ENCODE peak calls at places on chromosome 11, in six cellular contexts. One of them, this sample, is unnamed.

GRCh38 chr11:44372989-44373388 is 63.0 kb upstream of the ALX4 start:
- DNase-seq in cardiac fibroblast: no peak
- DNase-seq in esophagus muscularis mucosa: no peak
- DNase-seq in cardiac muscle cell: no peak
- DNase-seq in fibroblast of pulmonary artery: no peak
- DNase-seq in AG04450: no peak
- DNase-seq in this sample: peak; percentile 2

GRCh38 chr11:35305670-35306382 is 113.5 kb downstream of the SLC1A2 start:
- DNase-seq in cardiac fibroblast: peak; percentile 70
- DNase-seq in esophagus muscularis mucosa: no peak
- DNase-seq in cardiac muscle cell: peak; percentile 74
- DNase-seq in fibroblast of pulmonary artery: peak; percentile 69
- DNase-seq in AG04450: no peak
- DNase-seq in this sample: peak; percentile 68

GRCh38 chr11:62601114-62601363 is 626 bp downstream of the MTA2 start:
- DNase-seq in cardiac fibroblast: no peak
- DNase-seq in esophagus muscularis mucosa: no peak
- DNase-seq in cardiac muscle cell: peak; percentile 41
- DNase-seq in fibroblast of pulmonary artery: peak; percentile 18
- DNase-seq in AG04450: no peak
- DNase-seq in this sample: peak; percentile 28

GRCh38 chr11:43135966-43136534 is 175.7 kb upstream of the API5 start:
- DNase-seq in cardiac fibroblast: no peak
- DNase-seq in esophagus muscularis mucosa: no peak
- DNase-seq in cardiac muscle cell: no peak
- DNase-seq in fibroblast of pulmonary artery: no peak
- DNase-seq in AG04450: no peak
- DNase-seq in this sample: no peak

GRCh38 chr11:72528121-72528520 is 93.8 kb upstream of the CLPB start:
- DNase-seq in cardiac fibroblast: no peak
- DNase-seq in esophagus muscularis mucosa: no peak
- DNase-seq in cardiac muscle cell: no peak
- DNase-seq in fibroblast of pulmonary artery: no peak
- DNase-seq in AG04450: no peak
- DNase-seq in this sample: no peak

GRCh38 chr11:134152692-134153091 is 71.1 kb downstream of the NCAPD3 start:
- DNase-seq in cardiac fibroblast: no peak
- DNase-seq in esophagus muscularis mucosa: no peak
- DNase-seq in cardiac muscle cell: no peak
- DNase-seq in fibroblast of pulmonary artery: no peak
- DNase-seq in AG04450: no peak
- DNase-seq in this sample: no peak

GRCh38 chr11:47886096-47886495 is 37.9 kb upstream of the NUP160 start:
- DNase-seq in cardiac fibroblast: peak; percentile 90
- DNase-seq in esophagus muscularis mucosa: no peak
- DNase-seq in cardiac muscle cell: peak; percentile 87
- DNase-seq in fibroblast of pulmonary artery: peak; percentile 84
- DNase-seq in AG04450: peak; percentile 38
- DNase-seq in this sample: peak; percentile 87

GRCh38 chr11:111530091-111530490 is 10.4 kb upstream of the LAYN start:
- DNase-seq in cardiac fibroblast: peak; percentile 26
- DNase-seq in esophagus muscularis mucosa: no peak
- DNase-seq in cardiac muscle cell: peak; percentile 52
- DNase-seq in fibroblast of pulmonary artery: no peak
- DNase-seq in AG04450: no peak
- DNase-seq in this sample: peak; percentile 59

GRCh38 chr11:9905562-9905961 is 241.7 kb downstream of the SWAP70 start:
- DNase-seq in cardiac fibroblast: no peak
- DNase-seq in esophagus muscularis mucosa: no peak
- DNase-seq in cardiac muscle cell: no peak
- DNase-seq in fibroblast of pulmonary artery: peak; percentile 17
- DNase-seq in AG04450: no peak
- DNase-seq in this sample: no peak

GRCh38 chr11:18599739-18600230 is at the start of gene MISFA:
- DNase-seq in cardiac fibroblast: peak; percentile 23
- DNase-seq in esophagus muscularis mucosa: no peak
- DNase-seq in cardiac muscle cell: peak; percentile 27
- DNase-seq in fibroblast of pulmonary artery: no peak
- DNase-seq in AG04450: no peak
- DNase-seq in this sample: no peak

GRCh38 chr11:9625158-9625557 is 38.7 kb upstream of the SWAP70 start:
- DNase-seq in cardiac fibroblast: peak; percentile 16
- DNase-seq in esophagus muscularis mucosa: no peak
- DNase-seq in cardiac muscle cell: no peak
- DNase-seq in fibroblast of pulmonary artery: no peak
- DNase-seq in AG04450: no peak
- DNase-seq in this sample: no peak

GRCh38 chr11:74325649-74326645 is 14.5 kb upstream of the P4HA3 start:
- DNase-seq in cardiac fibroblast: peak; percentile 98
- DNase-seq in esophagus muscularis mucosa: peak; percentile 93
- DNase-seq in cardiac muscle cell: peak; percentile 96
- DNase-seq in fibroblast of pulmonary artery: peak; percentile 95
- DNase-seq in AG04450: peak; percentile 70
- DNase-seq in this sample: peak; percentile 87

GRCh38 chr11:83734120-83734519 is 448.0 kb upstream of the CCDC90B start:
- DNase-seq in cardiac fibroblast: no peak
- DNase-seq in esophagus muscularis mucosa: no peak
- DNase-seq in cardiac muscle cell: no peak
- DNase-seq in fibroblast of pulmonary artery: no peak
- DNase-seq in AG04450: no peak
- DNase-seq in this sample: no peak

GRCh38 chr11:76824083-76824939 is 36.4 kb upstream of the ACER3 start:
- DNase-seq in cardiac fibroblast: peak; percentile 67
- DNase-seq in esophagus muscularis mucosa: no peak
- DNase-seq in cardiac muscle cell: peak; percentile 55
- DNase-seq in fibroblast of pulmonary artery: peak; percentile 84
- DNase-seq in AG04450: no peak
- DNase-seq in this sample: no peak

GRCh38 chr11:29161216-29161615 is 855.6 kb downstream of the KCNA4 start:
- DNase-seq in cardiac fibroblast: no peak
- DNase-seq in esophagus muscularis mucosa: no peak
- DNase-seq in cardiac muscle cell: no peak
- DNase-seq in fibroblast of pulmonary artery: peak; percentile 36
- DNase-seq in AG04450: no peak
- DNase-seq in this sample: peak; percentile 19

GRCh38 chr11:76770642-76771445 is 12.3 kb upstream of the TSKU start:
- DNase-seq in cardiac fibroblast: peak; percentile 67
- DNase-seq in esophagus muscularis mucosa: peak; percentile 94
- DNase-seq in cardiac muscle cell: peak; percentile 77
- DNase-seq in fibroblast of pulmonary artery: peak; percentile 79
- DNase-seq in AG04450: peak; percentile 97
- DNase-seq in this sample: peak; percentile 96

GRCh38 chr11:26715133-26715532 is 6.7 kb downstream of the SLC5A12 start:
- DNase-seq in cardiac fibroblast: no peak
- DNase-seq in esophagus muscularis mucosa: no peak
- DNase-seq in cardiac muscle cell: no peak
- DNase-seq in fibroblast of pulmonary artery: no peak
- DNase-seq in AG04450: no peak
- DNase-seq in this sample: no peak

GRCh38 chr11:87180743-87181142 is 143.0 kb downstream of the TMEM135 start:
- DNase-seq in cardiac fibroblast: peak; percentile 77
- DNase-seq in esophagus muscularis mucosa: no peak
- DNase-seq in cardiac muscle cell: peak; percentile 73
- DNase-seq in fibroblast of pulmonary artery: peak; percentile 68
- DNase-seq in AG04450: no peak
- DNase-seq in this sample: peak; percentile 50

GRCh38 chr11:70643642-70644041 is 245.3 kb downstream of the CTTN start:
- DNase-seq in cardiac fibroblast: no peak
- DNase-seq in esophagus muscularis mucosa: no peak
- DNase-seq in cardiac muscle cell: no peak
- DNase-seq in fibroblast of pulmonary artery: no peak
- DNase-seq in AG04450: no peak
- DNase-seq in this sample: no peak

GRCh38 chr11:13535819-13536218 is 40.0 kb upstream of the PTH start:
- DNase-seq in cardiac fibroblast: peak; percentile 1
- DNase-seq in esophagus muscularis mucosa: no peak
- DNase-seq in cardiac muscle cell: no peak
- DNase-seq in fibroblast of pulmonary artery: peak; percentile 2
- DNase-seq in AG04450: no peak
- DNase-seq in this sample: peak; percentile 5

GRCh38 chr11:122754553-122755322 is 83.6 kb upstream of the CRTAM start:
- DNase-seq in cardiac fibroblast: no peak
- DNase-seq in esophagus muscularis mucosa: no peak
- DNase-seq in cardiac muscle cell: peak; percentile 30
- DNase-seq in fibroblast of pulmonary artery: peak; percentile 35
- DNase-seq in AG04450: no peak
- DNase-seq in this sample: peak; percentile 50

GRCh38 chr11:83115551-83115950 is 41.4 kb upstream of the PCF11 start:
- DNase-seq in cardiac fibroblast: no peak
- DNase-seq in esophagus muscularis mucosa: no peak
- DNase-seq in cardiac muscle cell: no peak
- DNase-seq in fibroblast of pulmonary artery: no peak
- DNase-seq in AG04450: no peak
- DNase-seq in this sample: peak; percentile 20

GRCh38 chr11:129428027-129428426 is 52.4 kb downstream of the BARX2 start:
- DNase-seq in cardiac fibroblast: no peak
- DNase-seq in esophagus muscularis mucosa: no peak
- DNase-seq in cardiac muscle cell: no peak
- DNase-seq in fibroblast of pulmonary artery: no peak
- DNase-seq in AG04450: no peak
- DNase-seq in this sample: no peak

GRCh38 chr11:96314326-96315050 is 28.5 kb downstream of the MAML2 start:
- DNase-seq in cardiac fibroblast: peak; percentile 69
- DNase-seq in esophagus muscularis mucosa: no peak
- DNase-seq in cardiac muscle cell: peak; percentile 61
- DNase-seq in fibroblast of pulmonary artery: peak; percentile 75
- DNase-seq in AG04450: no peak
- DNase-seq in this sample: peak; percentile 74

GRCh38 chr11:15113381-15113780 is 1.3 kb upstream of the INSC start:
- DNase-seq in cardiac fibroblast: no peak
- DNase-seq in esophagus muscularis mucosa: peak; percentile 86
- DNase-seq in cardiac muscle cell: no peak
- DNase-seq in fibroblast of pulmonary artery: no peak
- DNase-seq in AG04450: no peak
- DNase-seq in this sample: no peak

GRCh38 chr11:71265559-71266092 is 13.2 kb upstream of the SHANK2 start:
- DNase-seq in cardiac fibroblast: no peak
- DNase-seq in esophagus muscularis mucosa: no peak
- DNase-seq in cardiac muscle cell: no peak
- DNase-seq in fibroblast of pulmonary artery: no peak
- DNase-seq in AG04450: no peak
- DNase-seq in this sample: no peak

GRCh38 chr11:126992804-126993111 is 7.8 kb downstream of the KIRREL3 start:
- DNase-seq in cardiac fibroblast: peak; percentile 50
- DNase-seq in esophagus muscularis mucosa: no peak
- DNase-seq in cardiac muscle cell: peak; percentile 53
- DNase-seq in fibroblast of pulmonary artery: peak; percentile 69
- DNase-seq in AG04450: peak; percentile 82
- DNase-seq in this sample: peak; percentile 22

GRCh38 chr11:126990716-126991480 is 9.7 kb downstream of the KIRREL3 start:
- DNase-seq in cardiac fibroblast: peak; percentile 10
- DNase-seq in esophagus muscularis mucosa: no peak
- DNase-seq in cardiac muscle cell: no peak
- DNase-seq in fibroblast of pulmonary artery: peak; percentile 6
- DNase-seq in AG04450: no peak
- DNase-seq in this sample: no peak

GRCh38 chr11:126989942-126990715 is 10.4 kb downstream of the KIRREL3 start:
- DNase-seq in cardiac fibroblast: peak; percentile 71
- DNase-seq in esophagus muscularis mucosa: no peak
- DNase-seq in cardiac muscle cell: peak; percentile 73
- DNase-seq in fibroblast of pulmonary artery: peak; percentile 68
- DNase-seq in AG04450: peak; percentile 46
- DNase-seq in this sample: peak; percentile 66

GRCh38 chr11:126992065-126992803 is 8.3 kb downstream of the KIRREL3 start:
- DNase-seq in cardiac fibroblast: peak; percentile 75
- DNase-seq in esophagus muscularis mucosa: no peak
- DNase-seq in cardiac muscle cell: peak; percentile 84
- DNase-seq in fibroblast of pulmonary artery: peak; percentile 87
- DNase-seq in AG04450: peak; percentile 90
- DNase-seq in this sample: peak; percentile 18

GRCh38 chr11:126991596-126991995 is 9.0 kb downstream of the KIRREL3 start:
- DNase-seq in cardiac fibroblast: peak; percentile 12
- DNase-seq in esophagus muscularis mucosa: no peak
- DNase-seq in cardiac muscle cell: peak; percentile 10
- DNase-seq in fibroblast of pulmonary artery: peak; percentile 17
- DNase-seq in AG04450: no peak
- DNase-seq in this sample: no peak
- H3K4me3 ChIP-seq in cardiac fibroblast: no peak overlapping the region
- H3K4me3 ChIP-seq in esophagus muscularis mucosa: no peak overlapping the region
- H3K4me3 ChIP-seq in cardiac muscle cell: no peak overlapping the region
- H3K4me3 ChIP-seq in fibroblast of pulmonary artery: no peak overlapping the region
- H3K4me3 ChIP-seq in AG04450: peak overlapping the region; percentile 3
- H3K4me3 ChIP-seq in this sample: no peak overlapping the region

DNA sequence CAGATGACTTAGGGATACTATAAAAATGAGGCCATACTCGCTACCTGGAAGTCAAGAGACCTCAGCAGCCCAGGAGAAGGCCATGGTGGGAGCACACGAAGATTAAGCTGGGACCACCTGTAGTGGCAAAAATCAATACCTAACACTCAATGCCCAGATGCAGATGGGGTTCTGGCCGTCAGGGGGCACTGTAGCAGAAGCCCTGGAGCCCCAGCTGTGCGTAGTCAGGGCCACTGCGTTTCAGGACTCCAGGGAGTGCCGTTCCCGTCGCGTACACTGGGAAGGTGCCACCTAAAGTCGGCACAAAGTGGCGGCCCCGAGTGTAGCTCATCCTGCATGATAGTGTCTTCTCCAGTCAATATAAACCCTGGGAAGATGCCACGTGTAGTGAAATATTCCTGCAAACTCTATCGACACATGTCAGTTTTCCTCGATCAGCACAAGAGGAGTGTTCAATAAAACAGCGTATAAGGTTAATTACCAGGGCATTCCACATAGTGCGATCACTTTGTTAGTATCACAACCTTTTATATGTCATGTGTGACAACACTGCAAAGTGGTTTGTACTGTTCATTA is 123.7 kb upstream of the NTM start:
- DNase-seq in cardiac fibroblast: no peak
- DNase-seq in esophagus muscularis mucosa: peak; percentile 81
- DNase-seq in cardiac muscle cell: peak; percentile 19
- DNase-seq in fibroblast of pulmonary artery: no peak
- DNase-seq in AG04450: no peak
- DNase-seq in this sample: no peak
- TF ChIP-seq CTCF in cardiac fibroblast: peak; percentile 6
- TF ChIP-seq CTCF in esophagus muscularis mucosa: no peak
- TF ChIP-seq CTCF in cardiac muscle cell: peak; percentile 57
- TF ChIP-seq CTCF in fibroblast of pulmonary artery: peak; percentile 11
- TF ChIP-seq CTCF in AG04450: peak; percentile 24
- TF ChIP-seq CTCF in this sample: peak; percentile 16

GRCh38 chr11:64060861-64061444 is 25.2 kb downstream of the FLRT1 start:
- DNase-seq in cardiac fibroblast: peak; percentile 39
- DNase-seq in esophagus muscularis mucosa: no peak
- DNase-seq in cardiac muscle cell: peak; percentile 38
- DNase-seq in fibroblast of pulmonary artery: peak; percentile 14
- DNase-seq in AG04450: no peak
- DNase-seq in this sample: peak; percentile 12
- H3K4me3 ChIP-seq in cardiac fibroblast: peak overlapping the region; percentile 45
- H3K4me3 ChIP-seq in esophagus muscularis mucosa: peak overlapping the region; percentile 58
- H3K4me3 ChIP-seq in cardiac muscle cell: peak overlapping the region; percentile 22
- H3K4me3 ChIP-seq in fibroblast of pulmonary artery: peak overlapping the region; percentile 47
- H3K4me3 ChIP-seq in AG04450: peak overlapping the region; percentile 55
- H3K4me3 ChIP-seq in this sample: peak overlapping the region; percentile 47

DNA sequence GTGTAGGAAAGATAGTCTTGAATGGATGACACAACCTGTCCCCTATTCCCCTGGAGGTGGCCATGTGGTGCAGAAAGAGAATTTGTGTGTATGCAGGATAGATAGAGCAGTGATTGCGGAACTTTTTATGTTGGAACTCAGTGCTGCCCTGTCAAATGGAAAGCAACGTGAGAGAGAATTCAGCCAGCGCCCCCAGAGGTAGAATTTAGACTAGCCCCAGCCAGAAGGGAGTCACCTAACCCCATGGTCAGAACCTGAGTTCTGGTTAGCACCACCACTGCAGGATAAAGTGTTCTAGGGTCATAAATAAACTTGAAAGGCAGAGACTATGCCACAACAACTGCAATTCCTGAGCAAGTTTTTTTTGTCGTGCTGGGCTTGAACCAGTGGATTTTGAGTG is 152.9 kb upstream of the GRIA4 start:
- DNase-seq in cardiac fibroblast: no peak
- DNase-seq in esophagus muscularis mucosa: no peak
- DNase-seq in cardiac muscle cell: no peak
- DNase-seq in fibroblast of pulmonary artery: no peak
- DNase-seq in AG04450: no peak
- DNase-seq in this sample: peak; percentile 2
- TF ChIP-seq CTCF in cardiac fibroblast: peak; percentile 25
- TF ChIP-seq CTCF in esophagus muscularis mucosa: no peak
- TF ChIP-seq CTCF in cardiac muscle cell: no peak
- TF ChIP-seq CTCF in fibroblast of pulmonary artery: no peak
- TF ChIP-seq CTCF in AG04450: no peak
- TF ChIP-seq CTCF in this sample: peak; percentile 22

This sample was measured in choroid plexus epithelial cell.